ENCODE peak calls at places on chromosomes 12 and 14, in eight cellular contexts. D, Q, G, A, M, P, U and T are unnamed samples.
A peak's percentile ranks its signal among the peaks of the same experiment; 100 is the strongest.

GRCh38 chr12:84785951-84786350 is 126.6 kb downstream of the SLC6A15 start:
- DNase-seq in A (no peak), M (no peak), U (no peak), G (no peak), Q (no peak), P (no peak), D (no peak), T (no peak)

GRCh38 chr12:45183263-45183662 is 32.6 kb upstream of the ANO6 start:
- DNase-seq in G (no peak), D (no peak), M (no peak), U (peak; percentile 5), P (no peak), A (no peak), Q (no peak), T (no peak)

GRCh38 chr12:2168808-2169207 is 116.0 kb downstream of the CACNA1C start:
- DNase-seq in P (peak; percentile 32), M (no peak), G (no peak), Q (no peak), A (no peak), U (no peak), D (no peak), T (no peak)

GRCh38 chr12:124384299-124384894 is 89.5 kb downstream of the RFLNA start:
- DNase-seq in M (no peak), G (no peak), U (no peak), A (no peak), D (no peak), P (no peak), Q (no peak), T (no peak)

GRCh38 chr12:19712041-19712440 is 272.7 kb downstream of the AEBP2 start:
- DNase-seq in A (no peak), G (no peak), P (peak; percentile 33), M (no peak), U (no peak), D (no peak), Q (no peak), T (no peak)

GRCh38 chr12:64587447-64587846 is 22.8 kb upstream of the RASSF3 start:
- DNase-seq in P (no peak), D (no peak), U (no peak), G (no peak), Q (no peak), M (no peak), A (no peak), T (no peak)

GRCh38 chr12:121509339-121509738 is 71.5 kb downstream of the KDM2B start:
- DNase-seq in D (no peak), Q (no peak), G (no peak), M (no peak), U (no peak), A (no peak), P (no peak), T (no peak)

GRCh38 chr12:30043151-30043550 is 259.4 kb upstream of the TMTC1 start:
- DNase-seq in G (no peak), M (no peak), A (no peak), Q (no peak), P (no peak), U (no peak), D (no peak), T (no peak)

GRCh38 chr12:11648514-11649412 is 711 bp upstream of the ETV6 start:
- DNase-seq in D (peak; percentile 87), A (peak; percentile 62), P (peak; percentile 76), Q (peak; percentile 69), M (peak; percentile 82), G (peak; percentile 58), U (peak; percentile 85), T (peak; percentile 63)

GRCh38 chr12:124828264-124829007 is 35.2 kb downstream of the SCARB1 start:
- DNase-seq in G (no peak), A (no peak), Q (peak; percentile 84), P (no peak), D (no peak), M (no peak), U (no peak), T (no peak)

GRCh38 chr14:74299061-74299545 is 3.6 kb downstream of the ABCD4 start:
- DNase-seq in M (no peak), P (peak; percentile 22), U (no peak), G (peak; percentile 32), D (peak; percentile 72), Q (no peak), A (no peak), T (no peak)

GRCh38 chr14:75046899-75047298 is 4.4 kb downstream of the MLH3 start:
- DNase-seq in G (no peak), Q (no peak), D (no peak), M (no peak), U (no peak), P (no peak), A (no peak), T (no peak)

GRCh38 chr14:105700622-105701288 is 174.4 kb downstream of the TMEM121 start:
- DNase-seq in M (no peak), U (peak; percentile 95), A (no peak), P (no peak), G (no peak), D (peak; percentile 49), Q (no peak), T (no peak)

GRCh38 chr14:90582166-90582565 is 185.3 kb downstream of the CALM1 start:
- DNase-seq in D (no peak), Q (no peak), G (no peak), A (no peak), U (no peak), M (no peak), P (no peak), T (no peak)

GRCh38 chr14:90583427-90583826 is 186.6 kb downstream of the CALM1 start:
- DNase-seq in U (no peak), A (no peak), G (no peak), D (no peak), M (no peak), Q (no peak), P (no peak), T (no peak)

GRCh38 chr14:90580381-90581335 is 183.8 kb downstream of the CALM1 start:
- DNase-seq in P (no peak), U (no peak), G (no peak), D (peak; percentile 42), M (peak; percentile 34), Q (no peak), A (peak; percentile 60), T (no peak)

GRCh38 chr14:90579816-90580215 is 183.0 kb downstream of the CALM1 start:
- DNase-seq in A (no peak), D (peak; percentile 47), Q (no peak), M (no peak), U (no peak), G (no peak), P (no peak), T (no peak)

DNA sequence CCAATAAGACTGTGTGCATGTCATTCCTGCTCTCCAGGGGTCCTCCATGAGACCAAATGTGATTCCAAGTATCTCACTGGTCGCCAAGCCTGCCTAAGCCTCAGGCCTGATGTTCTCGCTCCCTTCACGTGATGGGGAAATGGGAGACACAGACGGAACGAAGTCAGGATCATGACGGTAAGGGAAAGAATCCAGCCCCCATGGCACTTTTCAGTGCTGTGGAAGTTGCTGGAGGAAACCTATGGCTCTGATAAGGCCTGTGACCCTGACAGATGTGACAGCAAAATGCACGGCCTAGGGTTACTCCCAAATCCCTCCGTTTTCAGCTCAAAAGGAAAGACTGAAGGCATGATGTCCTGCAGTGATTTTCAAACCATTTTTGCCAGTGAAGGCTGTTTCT is 184.9 kb downstream of the CALM1 start:
- DNase-seq in U (no peak), D (no peak), G (no peak), A (no peak), P (no peak), M (no peak), Q (no peak), T (no peak)
- H3K9me3 ChIP-seq in U (no peaks in the 10 kb centered on the region), D (no peaks in the 10 kb centered on the region), G (no peaks in the 10 kb centered on the region), A (no peaks in the 10 kb centered on the region), P (no peaks in the 10 kb centered on the region), M (no peaks in the 10 kb centered on the region), Q (no peaks in the 10 kb centered on the region), T (no peaks in the 10 kb centered on the region)

DNA sequence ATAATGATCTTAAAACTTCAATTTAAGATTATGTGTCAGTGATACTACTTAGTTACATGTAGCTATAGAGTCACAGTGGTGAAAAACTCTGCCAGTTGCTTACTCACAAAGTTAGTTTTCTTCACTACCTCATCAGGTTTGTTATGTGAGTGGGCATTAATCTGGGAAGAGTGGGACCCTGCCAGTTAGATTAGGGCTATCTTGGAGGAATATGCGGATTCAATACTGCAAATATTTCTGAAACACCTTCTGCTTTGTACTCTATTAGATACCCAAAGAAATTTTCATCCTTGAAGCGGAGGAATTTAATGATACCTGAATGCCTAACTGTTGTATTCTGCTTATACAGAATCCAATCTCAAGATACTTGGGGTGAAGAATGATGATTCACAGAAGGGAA is 25.1 kb downstream of the ZNF268 start:
- DNase-seq in P (no peak), G (no peak), A (no peak), M (no peak), D (no peak), Q (no peak), U (no peak), T (no peak)
- H3K9me3 ChIP-seq in P (peaks cover 62% of the 10 kb centered on the region), G (peaks cover 76% of the 10 kb centered on the region), A (peaks cover 25% of the 10 kb centered on the region), M (no peaks in the 10 kb centered on the region), D (peaks cover 36% of the 10 kb centered on the region), Q (peaks cover 100% of the 10 kb centered on the region), U (peaks cover 64% of the 10 kb centered on the region), T (peaks cover 53% of the 10 kb centered on the region)

GRCh38 chr12:28933176-28933575 is 215.9 kb upstream of the FAR2 start:
- DNase-seq in M (no peak), G (no peak), U (no peak), Q (no peak), D (no peak), P (no peak), A (no peak), T (no peak)
- H3K9me3 ChIP-seq in M (no peaks in the 10 kb centered on the region), G (no peaks in the 10 kb centered on the region), U (no peaks in the 10 kb centered on the region), Q (no peaks in the 10 kb centered on the region), D (no peaks in the 10 kb centered on the region), P (no peaks in the 10 kb centered on the region), A (no peaks in the 10 kb centered on the region), T (no peaks in the 10 kb centered on the region)

GRCh38 chr14:44910826-44911225 is 50.9 kb downstream of the KLHL28 start:
- DNase-seq in Q (no peak), A (no peak), P (no peak), U (no peak), M (no peak), G (no peak), D (no peak), T (no peak)

GRCh38 chr14:44914849-44915248 is 46.9 kb downstream of the KLHL28 start:
- DNase-seq in G (no peak), M (peak; percentile 74), P (no peak), U (no peak), A (no peak), Q (no peak), D (peak; percentile 46), T (no peak)

DNA sequence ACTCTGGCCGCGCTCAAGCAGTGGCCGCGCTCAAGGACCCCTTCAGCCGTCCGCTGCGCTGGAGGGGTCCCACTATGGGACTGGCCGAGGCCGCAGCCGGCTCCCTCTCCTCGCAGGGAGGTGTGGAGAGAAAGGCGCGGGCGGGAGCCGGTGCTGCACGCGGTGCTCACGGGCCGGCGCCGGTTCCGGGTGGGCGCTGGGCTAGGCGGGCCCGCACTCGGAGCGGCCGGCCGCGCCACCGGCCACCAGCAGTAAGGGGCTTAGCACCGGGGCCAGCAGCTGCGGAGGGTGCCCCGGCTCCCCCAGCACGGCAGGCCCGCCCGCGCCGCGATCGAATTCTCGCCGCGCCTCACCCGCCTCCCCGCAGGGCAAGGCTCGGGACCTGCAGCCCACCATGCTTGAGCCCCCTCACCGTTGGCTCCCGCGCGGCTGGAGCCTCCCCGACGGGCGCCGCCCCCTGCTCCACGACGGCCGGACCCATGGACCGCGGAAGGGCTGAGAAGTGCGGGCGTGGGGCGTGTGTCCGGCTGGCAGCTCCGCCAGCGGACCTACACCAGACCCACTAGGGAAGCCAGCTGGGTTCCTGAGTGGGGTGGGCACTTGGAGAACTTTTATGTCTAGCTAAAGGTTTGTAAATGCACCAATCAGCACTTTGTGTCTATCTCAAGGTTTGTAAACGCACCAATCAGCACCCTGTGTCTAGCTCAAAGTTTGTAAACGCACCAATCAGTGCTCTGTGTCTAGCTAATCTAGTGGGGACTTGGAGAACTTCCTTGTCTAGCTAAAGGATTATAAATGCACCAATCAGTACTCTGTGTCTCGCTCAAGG is 49.5 kb downstream of the KLHL28 start:
- DNase-seq in M (peak; percentile 78), Q (no peak), D (peak; percentile 74), U (no peak), G (no peak), A (no peak), P (no peak), T (no peak)
- H3K9me3 ChIP-seq in M (no peaks in the 10 kb centered on the region), Q (peaks cover 10% of the 10 kb centered on the region), D (no peaks in the 10 kb centered on the region), U (peaks cover 3% of the 10 kb centered on the region), G (no peaks in the 10 kb centered on the region), A (peaks cover 8% of the 10 kb centered on the region), P (no peaks in the 10 kb centered on the region), T (no peaks in the 10 kb centered on the region)